ENCODE peak calls at places on chromosomes 7 and 10, in seven cellular contexts. One of them, this sample, is unnamed.

GRCh38 chr7:150340024-150340749 is 1.2 kb downstream of the RARRES2 start:
- DNase-seq in ovary: peak; percentile 66
- DNase-seq in left lung: no peak
- DNase-seq in BJ: no peak
- DNase-seq in heart left ventricle: peak; percentile 53
- DNase-seq in activated CD8-positive, alpha-beta memory T cell treated with anti-CD3 and anti-CD28 coated beads for 48 hours: no peak
- DNase-seq in fibroblast of the aortic adventitia: peak; percentile 38
- DNase-seq in this sample: peak; percentile 79

GRCh38 chr7:1923409-1924053 is 253.5 kb downstream of the ELFN1 start:
- DNase-seq in ovary: no peak
- DNase-seq in left lung: no peak
- DNase-seq in BJ: no peak
- DNase-seq in heart left ventricle: no peak
- DNase-seq in activated CD8-positive, alpha-beta memory T cell treated with anti-CD3 and anti-CD28 coated beads for 48 hours: no peak
- DNase-seq in fibroblast of the aortic adventitia: no peak
- DNase-seq in this sample: peak; percentile 12

GRCh38 chr10:20954519-20954918 is 57.4 kb upstream of the NEBL start:
- DNase-seq in ovary: no peak
- DNase-seq in left lung: no peak
- DNase-seq in BJ: no peak
- DNase-seq in heart left ventricle: no peak
- DNase-seq in activated CD8-positive, alpha-beta memory T cell treated with anti-CD3 and anti-CD28 coated beads for 48 hours: no peak
- DNase-seq in fibroblast of the aortic adventitia: no peak
- DNase-seq in this sample: no peak

GRCh38 chr10:66747451-66747850 is 178.4 kb upstream of the LRRTM3 start:
- DNase-seq in ovary: no peak
- DNase-seq in left lung: no peak
- DNase-seq in BJ: peak; percentile 75
- DNase-seq in heart left ventricle: no peak
- DNase-seq in activated CD8-positive, alpha-beta memory T cell treated with anti-CD3 and anti-CD28 coated beads for 48 hours: no peak
- DNase-seq in fibroblast of the aortic adventitia: peak; percentile 82
- DNase-seq in this sample: no peak

GRCh38 chr10:52965938-52966401 is 193.4 kb upstream of the MBL2 start:
- DNase-seq in ovary: no peak
- DNase-seq in left lung: no peak
- DNase-seq in BJ: no peak
- DNase-seq in heart left ventricle: no peak
- DNase-seq in activated CD8-positive, alpha-beta memory T cell treated with anti-CD3 and anti-CD28 coated beads for 48 hours: no peak
- DNase-seq in fibroblast of the aortic adventitia: no peak
- DNase-seq in this sample: no peak

GRCh38 chr10:109207361-109207760 is 716.0 kb downstream of the XPNPEP1 start:
- DNase-seq in ovary: no peak
- DNase-seq in left lung: no peak
- DNase-seq in BJ: no peak
- DNase-seq in heart left ventricle: no peak
- DNase-seq in activated CD8-positive, alpha-beta memory T cell treated with anti-CD3 and anti-CD28 coated beads for 48 hours: no peak
- DNase-seq in fibroblast of the aortic adventitia: peak; percentile 18
- DNase-seq in this sample: no peak

GRCh38 chr10:4431114-4431862 is 394.7 kb upstream of the AKR1E2 start:
- DNase-seq in ovary: no peak
- DNase-seq in left lung: no peak
- DNase-seq in BJ: peak; percentile 49
- DNase-seq in heart left ventricle: no peak
- DNase-seq in activated CD8-positive, alpha-beta memory T cell treated with anti-CD3 and anti-CD28 coated beads for 48 hours: no peak
- DNase-seq in fibroblast of the aortic adventitia: no peak
- DNase-seq in this sample: no peak

GRCh38 chr10:92914478-92915066 is 66.3 kb downstream of the EXOC6 start:
- DNase-seq in ovary: no peak
- DNase-seq in left lung: no peak
- DNase-seq in BJ: peak; percentile 8
- DNase-seq in heart left ventricle: peak; percentile 45
- DNase-seq in activated CD8-positive, alpha-beta memory T cell treated with anti-CD3 and anti-CD28 coated beads for 48 hours: no peak
- DNase-seq in fibroblast of the aortic adventitia: peak; percentile 57
- DNase-seq in this sample: no peak

GRCh38 chr7:123460616-123461015 is 73.8 kb downstream of the IQUB start:
- DNase-seq in ovary: no peak
- DNase-seq in left lung: no peak
- DNase-seq in BJ: no peak
- DNase-seq in heart left ventricle: no peak
- DNase-seq in activated CD8-positive, alpha-beta memory T cell treated with anti-CD3 and anti-CD28 coated beads for 48 hours: no peak
- DNase-seq in fibroblast of the aortic adventitia: peak; percentile 80
- DNase-seq in this sample: no peak

GRCh38 chr7:23093111-23093510 is 12.5 kb upstream of the KLHL7 start:
- DNase-seq in ovary: no peak
- DNase-seq in left lung: no peak
- DNase-seq in BJ: no peak
- DNase-seq in heart left ventricle: no peak
- DNase-seq in activated CD8-positive, alpha-beta memory T cell treated with anti-CD3 and anti-CD28 coated beads for 48 hours: no peak
- DNase-seq in fibroblast of the aortic adventitia: no peak
- DNase-seq in this sample: no peak

GRCh38 chr7:106870983-106871410 is 5.9 kb downstream of the PIK3CG start:
- DNase-seq in ovary: no peak
- DNase-seq in left lung: no peak
- DNase-seq in BJ: no peak
- DNase-seq in heart left ventricle: no peak
- DNase-seq in activated CD8-positive, alpha-beta memory T cell treated with anti-CD3 and anti-CD28 coated beads for 48 hours: no peak
- DNase-seq in fibroblast of the aortic adventitia: no peak
- DNase-seq in this sample: no peak

GRCh38 chr7:17530741-17531417 is 232.4 kb downstream of the AHR start:
- DNase-seq in ovary: no peak
- DNase-seq in left lung: no peak
- DNase-seq in BJ: no peak
- DNase-seq in heart left ventricle: no peak
- DNase-seq in activated CD8-positive, alpha-beta memory T cell treated with anti-CD3 and anti-CD28 coated beads for 48 hours: no peak
- DNase-seq in fibroblast of the aortic adventitia: peak; percentile 49
- DNase-seq in this sample: no peak

GRCh38 chr10:22684707-22685106 is 29.7 kb downstream of the PIP4K2A start:
- DNase-seq in ovary: no peak
- DNase-seq in left lung: no peak
- DNase-seq in BJ: no peak
- DNase-seq in heart left ventricle: no peak
- DNase-seq in activated CD8-positive, alpha-beta memory T cell treated with anti-CD3 and anti-CD28 coated beads for 48 hours: no peak
- DNase-seq in fibroblast of the aortic adventitia: no peak
- DNase-seq in this sample: no peak

GRCh38 chr7:91645542-91645941 is 235.0 kb downstream of the MTERF1 start:
- DNase-seq in ovary: no peak
- DNase-seq in left lung: no peak
- DNase-seq in BJ: no peak
- DNase-seq in heart left ventricle: no peak
- DNase-seq in activated CD8-positive, alpha-beta memory T cell treated with anti-CD3 and anti-CD28 coated beads for 48 hours: no peak
- DNase-seq in fibroblast of the aortic adventitia: no peak
- DNase-seq in this sample: no peak

GRCh38 chr7:6709808-6710207 is 3.1 kb upstream of the ZNF12 start:
- DNase-seq in ovary: no peak
- DNase-seq in left lung: no peak
- DNase-seq in BJ: no peak
- DNase-seq in heart left ventricle: no peak
- DNase-seq in activated CD8-positive, alpha-beta memory T cell treated with anti-CD3 and anti-CD28 coated beads for 48 hours: no peak
- DNase-seq in fibroblast of the aortic adventitia: no peak
- DNase-seq in this sample: no peak

GRCh38 chr10:107032700-107033401 is 131.7 kb downstream of the SORCS1 start:
- DNase-seq in ovary: no peak
- DNase-seq in left lung: no peak
- DNase-seq in BJ: no peak
- DNase-seq in heart left ventricle: no peak
- DNase-seq in activated CD8-positive, alpha-beta memory T cell treated with anti-CD3 and anti-CD28 coated beads for 48 hours: no peak
- DNase-seq in fibroblast of the aortic adventitia: no peak
- DNase-seq in this sample: no peak